ENCODE peak calls at places on chromosome 15, in four cellular contexts. C, I, G and R are unnamed samples.

GRCh38 chr15:82663186-82663600 is 16.0 kb upstream of the CPEB1 start:
- DNase-seq in C (no peak), G (peak), I (no peak), R (peak)

GRCh38 chr15:93173369-93173768 is 84.4 kb upstream of the RGMA start:
- DNase-seq in G (peak), C (no peak), I (no peak), R (peak)

GRCh38 chr15:101024709-101025108 is 105.6 kb downstream of the LRRK1 start:
- DNase-seq in G (no peak), I (no peak), C (no peak), R (no peak)

GRCh38 chr15:70149667-70150404 is 52.1 kb upstream of the TLE3 start:
- DNase-seq in I (no peak), C (no peak), G (no peak), R (peak)

GRCh38 chr15:48644827-48645557 is 517 bp downstream of the FBN1 start:
- DNase-seq in C (peak), G (no peak), I (peak), R (peak)

GRCh38 chr15:48675436-48675835 is 29.9 kb upstream of the FBN1 start:
- DNase-seq in G (no peak), I (no peak), C (no peak), R (no peak)

GRCh38 chr15:77642793-77643430 is 10.2 kb upstream of the LINGO1 start:
- DNase-seq in G (no peak), I (no peak), C (no peak), R (peak)

GRCh38 chr15:98904466-98905048 is 103.0 kb downstream of the PGPEP1L start:
- DNase-seq in I (no peak), G (peak), C (no peak), R (peak)

GRCh38 chr15:38860253-38860652 is 295.6 kb upstream of the RASGRP1 start:
- DNase-seq in I (no peak), G (no peak), C (no peak), R (no peak)

GRCh38 chr15:52445954-52446353 is 82.7 kb downstream of the MYO5A start:
- DNase-seq in G (no peak), I (no peak), C (no peak), R (no peak)

GRCh38 chr15:88641959-88642452 is 3.2 kb downstream of the ISG20 start:
- DNase-seq in C (no peak), G (no peak), I (no peak), R (no peak)

GRCh38 chr15:64245405-64245804 is 82.6 kb upstream of the PPIB start:
- DNase-seq in C (no peak), G (no peak), I (no peak), R (no peak)

GRCh38 chr15:42800731-42801474 is 64.0 kb upstream of the CDAN1 start:
- DNase-seq in C (no peak), G (no peak), I (no peak), R (peak)

GRCh38 chr15:81339851-81340250 is 15.9 kb upstream of the STARD5 start:
- DNase-seq in C (no peak), G (no peak), I (no peak), R (no peak)

GRCh38 chr15:55108858-55109518 is 87.8 kb downstream of the RSL24D1 start:
- DNase-seq in C (no peak), I (peak), G (no peak), R (peak)